ENCODE peak calls at places on chromosomes 6 and 20, in ten cellular contexts. One of them, this sample, is unnamed.

GRCh38 chr6:70413829-70414494 is 654 bp downstream of the FAM135A start:
- DNase-seq in NCI-H187: no peak
- DNase-seq in A172: peak
- DNase-seq in psoas muscle: no peak
- DNase-seq in activated naive CD4-positive, alpha-beta T cell treated with Interleukin-2 at 50 U/mL for 16 hours: no peak
- DNase-seq in nephron progenitor cell: peak
- DNase-seq in HT1080: peak
- DNase-seq in kidney epithelial cell: no peak
- DNase-seq in GM12892: no peak
- DNase-seq in NCI-H2081: no peak
- DNase-seq in this sample: peak

GRCh38 chr6:99019341-99019740 is 71.6 kb upstream of the FBXL4 start:
- DNase-seq in NCI-H187: no peak
- DNase-seq in A172: peak
- DNase-seq in psoas muscle: no peak
- DNase-seq in activated naive CD4-positive, alpha-beta T cell treated with Interleukin-2 at 50 U/mL for 16 hours: no peak
- DNase-seq in nephron progenitor cell: no peak
- DNase-seq in HT1080: peak
- DNase-seq in kidney epithelial cell: peak
- DNase-seq in GM12892: no peak
- DNase-seq in NCI-H2081: no peak
- DNase-seq in this sample: no peak

GRCh38 chr6:30814137-30815084 is 69.9 kb upstream of the DDR1 start:
- DNase-seq in NCI-H187: no peak
- DNase-seq in A172: peak
- DNase-seq in psoas muscle: no peak
- DNase-seq in activated naive CD4-positive, alpha-beta T cell treated with Interleukin-2 at 50 U/mL for 16 hours: peak
- DNase-seq in nephron progenitor cell: no peak
- DNase-seq in HT1080: peak
- DNase-seq in kidney epithelial cell: peak
- DNase-seq in GM12892: no peak
- DNase-seq in NCI-H2081: no peak
- DNase-seq in this sample: peak

GRCh38 chr6:42774201-42774600 is 7.7 kb upstream of the BICRAL start:
- DNase-seq in NCI-H187: no peak
- DNase-seq in A172: no peak
- DNase-seq in psoas muscle: no peak
- DNase-seq in activated naive CD4-positive, alpha-beta T cell treated with Interleukin-2 at 50 U/mL for 16 hours: peak
- DNase-seq in nephron progenitor cell: no peak
- DNase-seq in HT1080: no peak
- DNase-seq in kidney epithelial cell: no peak
- DNase-seq in GM12892: no peak
- DNase-seq in NCI-H2081: no peak
- DNase-seq in this sample: peak

GRCh38 chr20:41669708-41670263 is 51.6 kb upstream of the CHD6 start:
- DNase-seq in NCI-H187: no peak
- DNase-seq in A172: peak
- DNase-seq in psoas muscle: no peak
- DNase-seq in activated naive CD4-positive, alpha-beta T cell treated with Interleukin-2 at 50 U/mL for 16 hours: no peak
- DNase-seq in nephron progenitor cell: no peak
- DNase-seq in HT1080: peak
- DNase-seq in kidney epithelial cell: no peak
- DNase-seq in GM12892: no peak
- DNase-seq in NCI-H2081: no peak
- DNase-seq in this sample: no peak

GRCh38 chr6:115067690-115068447 is 725.0 kb upstream of the HS3ST5 start:
- DNase-seq in NCI-H187: no peak
- DNase-seq in A172: no peak
- DNase-seq in psoas muscle: no peak
- DNase-seq in activated naive CD4-positive, alpha-beta T cell treated with Interleukin-2 at 50 U/mL for 16 hours: no peak
- DNase-seq in nephron progenitor cell: no peak
- DNase-seq in HT1080: no peak
- DNase-seq in kidney epithelial cell: no peak
- DNase-seq in GM12892: no peak
- DNase-seq in NCI-H2081: no peak
- DNase-seq in this sample: no peak

GRCh38 chr6:133833905-133834304 is 55.0 kb upstream of the TCF21 start:
- DNase-seq in NCI-H187: no peak
- DNase-seq in A172: no peak
- DNase-seq in psoas muscle: no peak
- DNase-seq in activated naive CD4-positive, alpha-beta T cell treated with Interleukin-2 at 50 U/mL for 16 hours: no peak
- DNase-seq in nephron progenitor cell: no peak
- DNase-seq in HT1080: no peak
- DNase-seq in kidney epithelial cell: no peak
- DNase-seq in GM12892: no peak
- DNase-seq in NCI-H2081: no peak
- DNase-seq in this sample: no peak

GRCh38 chr6:30876039-30876730 is 8.1 kb upstream of the DDR1 start:
- DNase-seq in NCI-H187: no peak
- DNase-seq in A172: peak
- DNase-seq in psoas muscle: no peak
- DNase-seq in activated naive CD4-positive, alpha-beta T cell treated with Interleukin-2 at 50 U/mL for 16 hours: no peak
- DNase-seq in nephron progenitor cell: no peak
- DNase-seq in HT1080: peak
- DNase-seq in kidney epithelial cell: no peak
- DNase-seq in GM12892: no peak
- DNase-seq in NCI-H2081: no peak
- DNase-seq in this sample: no peak

GRCh38 chr20:23285536-23285935 is 65.1 kb upstream of the NXT1 start:
- DNase-seq in NCI-H187: no peak
- DNase-seq in A172: no peak
- DNase-seq in psoas muscle: no peak
- DNase-seq in activated naive CD4-positive, alpha-beta T cell treated with Interleukin-2 at 50 U/mL for 16 hours: no peak
- DNase-seq in nephron progenitor cell: no peak
- DNase-seq in HT1080: no peak
- DNase-seq in kidney epithelial cell: no peak
- DNase-seq in GM12892: no peak
- DNase-seq in NCI-H2081: no peak
- DNase-seq in this sample: no peak

GRCh38 chr6:155327326-155328073 is 13.2 kb upstream of the TFB1M start:
- DNase-seq in NCI-H187: peak
- DNase-seq in A172: peak
- DNase-seq in psoas muscle: peak
- DNase-seq in activated naive CD4-positive, alpha-beta T cell treated with Interleukin-2 at 50 U/mL for 16 hours: peak
- DNase-seq in nephron progenitor cell: peak
- DNase-seq in HT1080: peak
- DNase-seq in kidney epithelial cell: no peak
- DNase-seq in GM12892: no peak
- DNase-seq in NCI-H2081: peak
- DNase-seq in this sample: peak

GRCh38 chr6:155782320-155782730 is 326.7 kb upstream of the NOX3 start:
- DNase-seq in NCI-H187: no peak
- DNase-seq in A172: peak
- DNase-seq in psoas muscle: no peak
- DNase-seq in activated naive CD4-positive, alpha-beta T cell treated with Interleukin-2 at 50 U/mL for 16 hours: no peak
- DNase-seq in nephron progenitor cell: no peak
- DNase-seq in HT1080: peak
- DNase-seq in kidney epithelial cell: peak
- DNase-seq in GM12892: no peak
- DNase-seq in NCI-H2081: no peak
- DNase-seq in this sample: no peak

GRCh38 chr6:110528051-110528929 is 51.9 kb upstream of the SLC22A16 start:
- DNase-seq in NCI-H187: peak
- DNase-seq in A172: peak
- DNase-seq in psoas muscle: no peak
- DNase-seq in activated naive CD4-positive, alpha-beta T cell treated with Interleukin-2 at 50 U/mL for 16 hours: peak
- DNase-seq in nephron progenitor cell: peak
- DNase-seq in HT1080: peak
- DNase-seq in kidney epithelial cell: peak
- DNase-seq in GM12892: no peak
- DNase-seq in NCI-H2081: peak
- DNase-seq in this sample: peak

GRCh38 chr6:76555090-76555489 is 482.6 kb upstream of the IMPG1 start:
- DNase-seq in NCI-H187: no peak
- DNase-seq in A172: no peak
- DNase-seq in psoas muscle: no peak
- DNase-seq in activated naive CD4-positive, alpha-beta T cell treated with Interleukin-2 at 50 U/mL for 16 hours: no peak
- DNase-seq in nephron progenitor cell: no peak
- DNase-seq in HT1080: no peak
- DNase-seq in kidney epithelial cell: no peak
- DNase-seq in GM12892: no peak
- DNase-seq in NCI-H2081: no peak
- DNase-seq in this sample: no peak

GRCh38 chr6:40036186-40036585 is 101.9 kb upstream of the MOCS1 start:
- DNase-seq in NCI-H187: no peak
- DNase-seq in A172: no peak
- DNase-seq in psoas muscle: no peak
- DNase-seq in activated naive CD4-positive, alpha-beta T cell treated with Interleukin-2 at 50 U/mL for 16 hours: no peak
- DNase-seq in nephron progenitor cell: no peak
- DNase-seq in HT1080: no peak
- DNase-seq in kidney epithelial cell: no peak
- DNase-seq in GM12892: no peak
- DNase-seq in NCI-H2081: no peak
- DNase-seq in this sample: no peak

GRCh38 chr6:41634657-41635056 is 3.6 kb upstream of the MDFI start:
- DNase-seq in NCI-H187: no peak
- DNase-seq in A172: no peak
- DNase-seq in psoas muscle: no peak
- DNase-seq in activated naive CD4-positive, alpha-beta T cell treated with Interleukin-2 at 50 U/mL for 16 hours: no peak
- DNase-seq in nephron progenitor cell: no peak
- DNase-seq in HT1080: peak
- DNase-seq in kidney epithelial cell: no peak
- DNase-seq in GM12892: no peak
- DNase-seq in NCI-H2081: no peak
- DNase-seq in this sample: no peak

GRCh38 chr20:52924411-52925271 is 47.5 kb upstream of the TSHZ2 start:
- DNase-seq in NCI-H187: no peak
- DNase-seq in A172: no peak
- DNase-seq in psoas muscle: no peak
- DNase-seq in activated naive CD4-positive, alpha-beta T cell treated with Interleukin-2 at 50 U/mL for 16 hours: no peak
- DNase-seq in nephron progenitor cell: no peak
- DNase-seq in HT1080: no peak
- DNase-seq in kidney epithelial cell: no peak
- DNase-seq in GM12892: no peak
- DNase-seq in NCI-H2081: no peak
- DNase-seq in this sample: no peak

GRCh38 chr20:53510266-53510665 is 83.4 kb downstream of the ZNF217 start:
- DNase-seq in NCI-H187: no peak
- DNase-seq in A172: no peak
- DNase-seq in psoas muscle: no peak
- DNase-seq in activated naive CD4-positive, alpha-beta T cell treated with Interleukin-2 at 50 U/mL for 16 hours: no peak
- DNase-seq in nephron progenitor cell: peak
- DNase-seq in HT1080: peak
- DNase-seq in kidney epithelial cell: no peak
- DNase-seq in GM12892: no peak
- DNase-seq in NCI-H2081: no peak
- DNase-seq in this sample: no peak

GRCh38 chr20:37990571-37991151 is 42.6 kb downstream of the TTI1 start:
- DNase-seq in NCI-H187: no peak
- DNase-seq in A172: peak
- DNase-seq in psoas muscle: peak
- DNase-seq in activated naive CD4-positive, alpha-beta T cell treated with Interleukin-2 at 50 U/mL for 16 hours: peak
- DNase-seq in nephron progenitor cell: no peak
- DNase-seq in HT1080: peak
- DNase-seq in kidney epithelial cell: peak
- DNase-seq in GM12892: peak
- DNase-seq in NCI-H2081: no peak
- DNase-seq in this sample: peak

GRCh38 chr6:13507306-13507855 is 20.0 kb upstream of the GFOD1 start:
- DNase-seq in NCI-H187: no peak
- DNase-seq in A172: no peak
- DNase-seq in psoas muscle: no peak
- DNase-seq in activated naive CD4-positive, alpha-beta T cell treated with Interleukin-2 at 50 U/mL for 16 hours: no peak
- DNase-seq in nephron progenitor cell: no peak
- DNase-seq in HT1080: no peak
- DNase-seq in kidney epithelial cell: no peak
- DNase-seq in GM12892: no peak
- DNase-seq in NCI-H2081: no peak
- DNase-seq in this sample: no peak

GRCh38 chr6:158110986-158111385 is 57.1 kb downstream of the SERAC1 start:
- DNase-seq in NCI-H187: no peak
- DNase-seq in A172: no peak
- DNase-seq in psoas muscle: no peak
- DNase-seq in activated naive CD4-positive, alpha-beta T cell treated with Interleukin-2 at 50 U/mL for 16 hours: no peak
- DNase-seq in nephron progenitor cell: no peak
- DNase-seq in HT1080: no peak
- DNase-seq in kidney epithelial cell: no peak
- DNase-seq in GM12892: no peak
- DNase-seq in NCI-H2081: no peak
- DNase-seq in this sample: no peak

GRCh38 chr6:47733879-47734558 is 35.6 kb downstream of the ADGRF4 start:
- DNase-seq in NCI-H187: no peak
- DNase-seq in A172: no peak
- DNase-seq in psoas muscle: no peak
- DNase-seq in activated naive CD4-positive, alpha-beta T cell treated with Interleukin-2 at 50 U/mL for 16 hours: no peak
- DNase-seq in nephron progenitor cell: no peak
- DNase-seq in HT1080: no peak
- DNase-seq in kidney epithelial cell: no peak
- DNase-seq in GM12892: no peak
- DNase-seq in NCI-H2081: no peak
- DNase-seq in this sample: no peak

GRCh38 chr6:73388800-73389512 is 5.7 kb upstream of the DDX43 start:
- DNase-seq in NCI-H187: no peak
- DNase-seq in A172: peak
- DNase-seq in psoas muscle: peak
- DNase-seq in activated naive CD4-positive, alpha-beta T cell treated with Interleukin-2 at 50 U/mL for 16 hours: peak
- DNase-seq in nephron progenitor cell: peak
- DNase-seq in HT1080: peak
- DNase-seq in kidney epithelial cell: no peak
- DNase-seq in GM12892: peak
- DNase-seq in NCI-H2081: peak
- DNase-seq in this sample: peak

GRCh38 chr6:70131528-70131927 is 171.4 kb downstream of the COL9A1 start:
- DNase-seq in NCI-H187: no peak
- DNase-seq in A172: no peak
- DNase-seq in psoas muscle: no peak
- DNase-seq in activated naive CD4-positive, alpha-beta T cell treated with Interleukin-2 at 50 U/mL for 16 hours: no peak
- DNase-seq in nephron progenitor cell: no peak
- DNase-seq in HT1080: no peak
- DNase-seq in kidney epithelial cell: no peak
- DNase-seq in GM12892: peak
- DNase-seq in NCI-H2081: no peak
- DNase-seq in this sample: no peak

GRCh38 chr6:137722749-137723272 is 144.2 kb upstream of the TNFAIP3 start:
- DNase-seq in NCI-H187: no peak
- DNase-seq in A172: no peak
- DNase-seq in psoas muscle: no peak
- DNase-seq in activated naive CD4-positive, alpha-beta T cell treated with Interleukin-2 at 50 U/mL for 16 hours: peak
- DNase-seq in nephron progenitor cell: no peak
- DNase-seq in HT1080: no peak
- DNase-seq in kidney epithelial cell: no peak
- DNase-seq in GM12892: no peak
- DNase-seq in NCI-H2081: no peak
- DNase-seq in this sample: peak

GRCh38 chr6:82385961-82386360 is 22.3 kb downstream of the TPBG start:
- DNase-seq in NCI-H187: no peak
- DNase-seq in A172: no peak
- DNase-seq in psoas muscle: no peak
- DNase-seq in activated naive CD4-positive, alpha-beta T cell treated with Interleukin-2 at 50 U/mL for 16 hours: no peak
- DNase-seq in nephron progenitor cell: no peak
- DNase-seq in HT1080: no peak
- DNase-seq in kidney epithelial cell: no peak
- DNase-seq in GM12892: no peak
- DNase-seq in NCI-H2081: peak
- DNase-seq in this sample: no peak

GRCh38 chr20:24977336-24977735 is 15.2 kb downstream of the APMAP start:
- DNase-seq in NCI-H187: no peak
- DNase-seq in A172: no peak
- DNase-seq in psoas muscle: no peak
- DNase-seq in activated naive CD4-positive, alpha-beta T cell treated with Interleukin-2 at 50 U/mL for 16 hours: no peak
- DNase-seq in nephron progenitor cell: no peak
- DNase-seq in HT1080: no peak
- DNase-seq in kidney epithelial cell: no peak
- DNase-seq in GM12892: no peak
- DNase-seq in NCI-H2081: no peak
- DNase-seq in this sample: no peak

This sample was measured in activated CD4-positive, alpha-beta memory T cell treated with anti-CD3 and anti-CD28 coated beads for 36 hours.